ENCODE peak calls at places on chromosomes 1 and 21, in four cellular contexts. D is cardiac fibroblast; B is HCT116; Y is activated naive CD8-positive, alpha-beta T cell treated with anti-CD3 and anti-CD28 coated beads for 36 hours. O is an unnamed sample.

GRCh38 chr1:168437821-168438220 is 106.0 kb downstream of the XCL2 start:
- DNase-seq in D (no peak), B (no peak), Y (no peak), O (no peak)

GRCh38 chr1:8858888-8859706 is 19.4 kb downstream of the ENO1 start:
- DNase-seq in D (peak; percentile 75), B (no peak), Y (peak; percentile 36), O (peak; percentile 77)

GRCh38 chr1:53949023-53949611 is 3.0 kb downstream of the LRRC42 start:
- DNase-seq in D (peak; percentile 59), B (no peak), Y (no peak), O (no peak)

GRCh38 chr1:170617595-170618215 is 46.2 kb upstream of the PRRX1 start:
- DNase-seq in D (no peak), B (no peak), Y (no peak), O (no peak)

GRCh38 chr21:36104306-36105300 is 30.3 kb upstream of the CBR3 start:
- DNase-seq in D (peak; percentile 44), B (peak; percentile 24), Y (peak; percentile 67), O (peak; percentile 81)

GRCh38 chr1:222049176-222049575 is 307.3 kb upstream of the DUSP10 start:
- DNase-seq in D (no peak), B (no peak), Y (no peak), O (no peak)

GRCh38 chr1:39632491-39633417 is 6.7 kb downstream of the HEYL start:
- DNase-seq in D (peak; percentile 57), B (no peak), Y (no peak), O (no peak)

GRCh38 chr1:31733389-31734219 is 29.8 kb upstream of the COL16A1 start:
- DNase-seq in D (no peak), B (no peak), Y (no peak), O (peak; percentile 71)

GRCh38 chr1:29964718-29965533 is 728.6 kb downstream of the PTPRU start:
- DNase-seq in D (no peak), B (no peak), Y (no peak), O (no peak)

GRCh38 chr1:20100632-20101355 is 18.5 kb downstream of the PLA2G2D start:
- DNase-seq in D (peak; percentile 73), B (peak; percentile 52), Y (peak; percentile 21), O (peak; percentile 27)

GRCh38 chr1:59765036-59765730 is 49.6 kb upstream of the HOOK1 start:
- DNase-seq in D (no peak), B (no peak), Y (no peak), O (no peak)

GRCh38 chr1:39639333-39640130 is at the start of gene HEYL:
- DNase-seq in D (peak; percentile 60), B (peak; percentile 65), Y (peak; percentile 78), O (peak; percentile 9)

GRCh38 chr1:55010887-55011217 is 12.1 kb downstream of the BSND start:
- DNase-seq in D (no peak), B (no peak), Y (no peak), O (no peak)

GRCh38 chr1:36083635-36084501 is at the start of gene TEKT2:
- DNase-seq in D (no peak), B (no peak), Y (peak; percentile 31), O (peak; percentile 78)

GRCh38 chr1:37481289-37482003 is 7.1 kb downstream of the ZC3H12A start:
- DNase-seq in D (no peak), B (no peak), Y (peak; percentile 46), O (no peak)

GRCh38 chr1:69328186-69328585 is 239.5 kb upstream of the LRRC7 start:
- DNase-seq in D (no peak), B (no peak), Y (no peak), O (no peak)

GRCh38 chr1:109498161-109498801 is 4.4 kb downstream of the CYB561D1 start:
- DNase-seq in D (peak; percentile 36), B (no peak), Y (peak; percentile 40), O (peak; percentile 81)

GRCh38 chr1:19405761-19406481 is 79.4 kb downstream of the CAPZB start:
- DNase-seq in D (no peak), B (no peak), Y (no peak), O (peak; percentile 54)

GRCh38 chr21:34869541-34869940 is 179.6 kb downstream of the RUNX1 start:
- DNase-seq in D (no peak), B (no peak), Y (no peak), O (no peak)

GRCh38 chr1:108653431-108654105 is 7.3 kb downstream of the HENMT1 start:
- DNase-seq in D (no peak), B (no peak), Y (no peak), O (no peak)

GRCh38 chr21:36209626-36210171 is 53.1 kb downstream of the DOP1B start:
- DNase-seq in D (peak; percentile 82), B (peak; percentile 73), Y (no peak), O (peak; percentile 54)

GRCh38 chr1:231348442-231348841 is 10.3 kb downstream of the SPRTN start:
- DNase-seq in D (no peak), B (no peak), Y (no peak), O (no peak)

GRCh38 chr1:207860531-207860930 is 50.4 kb downstream of the CD34 start:
- DNase-seq in D (no peak), B (no peak), Y (no peak), O (no peak)

GRCh38 chr1:68320349-68320748 is 88.0 kb upstream of the WLS start:
- DNase-seq in D (no peak), B (no peak), Y (no peak), O (no peak)

GRCh38 chr21:27565418-27565817 is 598.5 kb upstream of the ADAMTS5 start:
- DNase-seq in D (peak; percentile 27), B (no peak), Y (no peak), O (no peak)

GRCh38 chr1:3292868-3293562 is 161.4 kb upstream of the ARHGEF16 start:
- DNase-seq in D (no peak), B (peak; percentile 27), Y (no peak), O (no peak)

GRCh38 chr1:5961601-5962000 is 30.6 kb downstream of the NPHP4 start:
- DNase-seq in D (no peak), B (no peak), Y (no peak), O (no peak)

GRCh38 chr1:21680381-21680780 is 11.2 kb upstream of the RAP1GAP start:
- DNase-seq in D (no peak), B (no peak), Y (no peak), O (no peak)

GRCh38 chr21:43884861-43885370 is 19.9 kb downstream of the AGPAT3 start:
- DNase-seq in D (no peak), B (no peak), Y (no peak), O (peak; percentile 43)

GRCh38 chr1:226697151-226697575 is 41.9 kb downstream of the ITPKB start:
- DNase-seq in D (peak; percentile 83), B (no peak), Y (no peak), O (no peak)

GRCh38 chr21:16473965-16474364 is 744.2 kb downstream of the USP25 start:
- DNase-seq in D (no peak), B (no peak), Y (no peak), O (no peak)

GRCh38 chr1:12543747-12544146 is 74.3 kb downstream of the DHRS3 start:
- DNase-seq in D (no peak), B (no peak), Y (no peak), O (no peak)

O was measured in head of caudate nucleus.